ENCODE peak calls at places on chromosomes 1 and 21, in ten cellular contexts. O is adrenal gland, P is right lobe of liver, H is uterus, X is Peyer's patch, W is spleen, Q is heart left ventricle, T is GM12891, Y is prostate gland, K is IMR-90. J is an unnamed sample.

GRCh38 chr1:90838720-90839119 is 121.6 kb upstream of the BARHL2 start:
- DNase-seq in O (no peak), P (no peak), H (no peak), X (no peak), W (no peak), Q (no peak), T (no peak), Y (no peak), K (no peak), J (no peak)

GRCh38 chr1:67969446-67969845 is 81.0 kb downstream of the DIRAS3 start:
- DNase-seq in O (no peak), P (no peak), H (no peak), X (no peak), W (no peak), Q (no peak), T (no peak), Y (no peak), K (no peak), J (no peak)

GRCh38 chr1:174074757-174075156 is 52.6 kb upstream of the RC3H1 start:
- DNase-seq in O (no peak), P (no peak), H (no peak), X (no peak), W (no peak), Q (no peak), T (no peak), Y (no peak), K (peak; percentile 55), J (no peak)

GRCh38 chr1:20150326-20150705 is 11.2 kb downstream of the PLA2G2F start:
- DNase-seq in O (peak; percentile 4), P (no peak), H (no peak), X (no peak), W (no peak), Q (no peak), T (no peak), Y (no peak), K (no peak), J (no peak)

GRCh38 chr1:234154320-234155251 is 218.7 kb upstream of the COA6 start:
- DNase-seq in O (peak; percentile 24), P (no peak), H (no peak), X (no peak), W (no peak), Q (no peak), T (peak; percentile 17), Y (peak; percentile 27), K (peak; percentile 73), J (peak; percentile 53)

GRCh38 chr1:19091539-19091938 is 118.5 kb downstream of the UBR4 start:
- DNase-seq in O (no peak), P (no peak), H (no peak), X (no peak), W (no peak), Q (no peak), T (no peak), Y (no peak), K (peak; percentile 83), J (no peak)

GRCh38 chr1:167904641-167905040 is 9.3 kb downstream of the ADCY10 start:
- DNase-seq in O (no peak), P (no peak), H (no peak), X (no peak), W (no peak), Q (no peak), T (no peak), Y (no peak), K (peak; percentile 93), J (no peak)

GRCh38 chr1:33120436-33121231 is 39.7 kb downstream of the AZIN2 start:
- DNase-seq in O (no peak), P (no peak), H (no peak), X (no peak), W (no peak), Q (no peak), T (no peak), Y (no peak), K (peak; percentile 45), J (peak; percentile 19)

GRCh38 chr1:178651742-178652141 is 73.3 kb upstream of the RALGPS2 start:
- DNase-seq in O (no peak), P (no peak), H (no peak), X (no peak), W (no peak), Q (no peak), T (no peak), Y (no peak), K (peak; percentile 83), J (peak; percentile 50)

GRCh38 chr1:166915941-166916340 is 39.9 kb upstream of the TADA1 start:
- DNase-seq in O (no peak), P (no peak), H (no peak), X (no peak), W (no peak), Q (no peak), T (no peak), Y (no peak), K (peak; percentile 2), J (no peak)

GRCh38 chr21:23093259-23093658 is 2095.1 kb downstream of the NCAM2 start:
- DNase-seq in O (no peak), P (no peak), H (no peak), X (no peak), W (no peak), Q (no peak), T (no peak), Y (no peak), K (no peak), J (no peak)

GRCh38 chr1:6357243-6357929 is 36.2 kb downstream of the ACOT7 start:
- DNase-seq in O (no peak), P (no peak), H (no peak), X (peak; percentile 63), W (no peak), Q (peak; percentile 23), T (no peak), Y (no peak), K (no peak), J (no peak)

GRCh38 chr1:100502052-100502792 is 35.7 kb upstream of the GPR88 start:
- DNase-seq in O (no peak), P (no peak), H (no peak), X (no peak), W (no peak), Q (no peak), T (no peak), Y (no peak), K (peak; percentile 23), J (no peak)

GRCh38 chr1:92482665-92483441 is 3.9 kb downstream of the GFI1 start:
- DNase-seq in O (no peak), P (no peak), H (no peak), X (peak; percentile 58), W (peak; percentile 86), Q (no peak), T (peak; percentile 42), Y (no peak), K (no peak), J (no peak)

GRCh38 chr1:98403981-98404380 is 257.5 kb upstream of the SNX7 start:
- DNase-seq in O (no peak), P (no peak), H (no peak), X (no peak), W (no peak), Q (no peak), T (no peak), Y (no peak), K (no peak), J (no peak)
- TF ChIP-seq POLR2A in O (no peak), P (no peak), H (no peak), X (no peak), W (no peak), Q (no peak), T (no peak), Y (no peak), K (no peak), J (no peak)

GRCh38 chr1:217907504-217907903 is 276.4 kb downstream of the SPATA17 start:
- DNase-seq in O (no peak), P (no peak), H (no peak), X (no peak), W (no peak), Q (no peak), T (no peak), Y (no peak), K (peak; percentile 12), J (no peak)
- TF ChIP-seq POLR2A in O (no peak), P (no peak), H (no peak), X (no peak), W (no peak), Q (no peak), T (no peak), Y (no peak), K (no peak), J (no peak)

DNA sequence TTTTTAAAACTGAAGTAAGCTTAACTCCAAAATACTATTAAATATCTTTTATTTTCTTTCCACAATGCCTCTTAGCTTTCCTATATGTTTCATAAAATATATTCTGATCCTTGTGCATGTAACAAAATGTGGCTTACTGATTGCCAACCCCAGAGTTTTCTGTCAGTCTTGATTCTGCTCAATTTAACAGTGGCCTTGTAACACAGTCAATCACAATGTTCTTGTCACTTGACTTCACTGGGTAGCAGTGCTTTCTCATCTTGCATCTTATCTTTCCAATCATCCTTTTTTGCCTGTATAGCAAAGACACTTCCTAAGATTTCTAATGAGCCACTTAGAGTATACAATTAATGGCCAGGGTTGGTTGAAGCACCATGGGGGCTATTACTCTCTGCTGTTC is 19.9 kb upstream of the BRINP3 start:
- DNase-seq in O (no peak), P (no peak), H (no peak), X (no peak), W (no peak), Q (no peak), T (no peak), Y (no peak), K (no peak), J (no peak)
- TF ChIP-seq POLR2A in O (no peak), P (no peak), H (no peak), X (no peak), W (no peak), Q (no peak), T (no peak), Y (no peak), K (no peak), J (no peak)

GRCh38 chr1:214111796-214112195 is 124.0 kb downstream of the PROX1 start:
- DNase-seq in O (peak; percentile 62), P (no peak), H (no peak), X (no peak), W (peak; percentile 72), Q (no peak), T (no peak), Y (no peak), K (no peak), J (no peak)

GRCh38 chr1:214106375-214106774 is 118.6 kb downstream of the PROX1 start:
- DNase-seq in O (no peak), P (no peak), H (no peak), X (no peak), W (no peak), Q (no peak), T (no peak), Y (no peak), K (peak; percentile 15), J (no peak)

GRCh38 chr1:214107322-214108096 is 119.7 kb downstream of the PROX1 start:
- DNase-seq in O (peak; percentile 66), P (no peak), H (no peak), X (no peak), W (peak; percentile 77), Q (peak; percentile 80), T (no peak), Y (no peak), K (peak; percentile 0), J (no peak)

GRCh38 chr1:214103778-214104177 is 116.0 kb downstream of the PROX1 start:
- DNase-seq in O (no peak), P (no peak), H (no peak), X (no peak), W (no peak), Q (no peak), T (no peak), Y (no peak), K (no peak), J (no peak)

DNA sequence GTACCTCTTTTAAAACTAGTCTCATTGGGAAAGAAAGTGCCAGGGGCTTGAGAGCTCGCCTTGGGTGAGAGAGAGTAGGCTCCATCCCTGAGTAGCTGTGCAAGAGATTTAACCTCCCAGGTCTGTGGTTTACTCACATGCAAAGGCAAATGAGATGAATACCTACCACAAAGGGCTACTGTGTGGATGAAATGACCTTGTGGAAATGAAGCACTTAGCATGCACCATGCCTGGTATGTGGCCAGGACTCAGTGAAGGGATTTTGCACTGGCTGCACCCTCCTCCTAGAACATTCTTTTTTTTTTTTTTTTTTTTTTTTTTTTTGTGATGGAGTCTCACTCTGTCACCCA is 120.3 kb downstream of the PROX1 start:
- DNase-seq in O (no peak), P (no peak), H (no peak), X (no peak), W (no peak), Q (no peak), T (no peak), Y (no peak), K (no peak), J (no peak)
- TF ChIP-seq POLR2A in O (no peak), P (no peak), H (no peak), X (no peak), W (no peak), Q (no peak), T (no peak), Y (no peak), K (no peak), J (no peak)